ENCODE peak calls at places on chromosomes 7 and 10, in five cellular contexts. One of them, this sample, is unnamed.

GRCh38 chr7:88204525-88205103 is 15.2 kb downstream of the SRI start:
- DNase-seq in mesenchymal stem cell: no peak
- DNase-seq in upper lobe of right lung: no peak
- DNase-seq in fibroblast of lung: no peak
- DNase-seq in stimulated activated CD4-positive, alpha-beta T cell treated with anti-CD3 and anti-CD28 coated beads, Interleukin-2, amount 100 ng/mL, for 48 hours: no peak
- DNase-seq in this sample: no peak

GRCh38 chr7:93843260-93843659 is 47.3 kb downstream of the TFPI2 start:
- DNase-seq in fibroblast of lung: no peak
- DNase-seq in upper lobe of right lung: no peak
- DNase-seq in mesenchymal stem cell: no peak
- DNase-seq in stimulated activated CD4-positive, alpha-beta T cell treated with anti-CD3 and anti-CD28 coated beads, Interleukin-2, amount 100 ng/mL, for 48 hours: no peak
- DNase-seq in this sample: no peak

GRCh38 chr7:30238721-30239441 is 45.5 kb upstream of the ZNRF2 start:
- DNase-seq in upper lobe of right lung: peak
- DNase-seq in fibroblast of lung: peak
- DNase-seq in mesenchymal stem cell: peak
- DNase-seq in stimulated activated CD4-positive, alpha-beta T cell treated with anti-CD3 and anti-CD28 coated beads, Interleukin-2, amount 100 ng/mL, for 48 hours: peak
- DNase-seq in this sample: no peak

GRCh38 chr7:26444554-26444953 is 152.9 kb downstream of the SNX10 start:
- DNase-seq in mesenchymal stem cell: no peak
- DNase-seq in stimulated activated CD4-positive, alpha-beta T cell treated with anti-CD3 and anti-CD28 coated beads, Interleukin-2, amount 100 ng/mL, for 48 hours: no peak
- DNase-seq in upper lobe of right lung: no peak
- DNase-seq in fibroblast of lung: no peak
- DNase-seq in this sample: no peak

GRCh38 chr10:132834891-132835847 is 49.2 kb upstream of the NKX6-2 start:
- DNase-seq in stimulated activated CD4-positive, alpha-beta T cell treated with anti-CD3 and anti-CD28 coated beads, Interleukin-2, amount 100 ng/mL, for 48 hours: no peak
- DNase-seq in fibroblast of lung: no peak
- DNase-seq in upper lobe of right lung: no peak
- DNase-seq in mesenchymal stem cell: no peak
- DNase-seq in this sample: no peak

GRCh38 chr10:89206402-89207180 is 526 bp downstream of the CH25H start:
- DNase-seq in upper lobe of right lung: peak
- DNase-seq in fibroblast of lung: peak
- DNase-seq in stimulated activated CD4-positive, alpha-beta T cell treated with anti-CD3 and anti-CD28 coated beads, Interleukin-2, amount 100 ng/mL, for 48 hours: no peak
- DNase-seq in mesenchymal stem cell: no peak
- DNase-seq in this sample: peak

GRCh38 chr10:119025776-119026175 is 3.7 kb upstream of the NANOS1 start:
- DNase-seq in fibroblast of lung: no peak
- DNase-seq in stimulated activated CD4-positive, alpha-beta T cell treated with anti-CD3 and anti-CD28 coated beads, Interleukin-2, amount 100 ng/mL, for 48 hours: no peak
- DNase-seq in mesenchymal stem cell: no peak
- DNase-seq in upper lobe of right lung: no peak
- DNase-seq in this sample: no peak

GRCh38 chr7:131103997-131104396 is 223.7 kb upstream of the MKLN1 start:
- DNase-seq in upper lobe of right lung: no peak
- DNase-seq in mesenchymal stem cell: peak
- DNase-seq in stimulated activated CD4-positive, alpha-beta T cell treated with anti-CD3 and anti-CD28 coated beads, Interleukin-2, amount 100 ng/mL, for 48 hours: no peak
- DNase-seq in fibroblast of lung: peak
- DNase-seq in this sample: no peak

GRCh38 chr7:30869794-30870491 is 41.7 kb upstream of the AQP1 start:
- DNase-seq in stimulated activated CD4-positive, alpha-beta T cell treated with anti-CD3 and anti-CD28 coated beads, Interleukin-2, amount 100 ng/mL, for 48 hours: no peak
- DNase-seq in fibroblast of lung: no peak
- DNase-seq in upper lobe of right lung: no peak
- DNase-seq in mesenchymal stem cell: no peak
- DNase-seq in this sample: no peak

GRCh38 chr10:123045961-123046731 is 37.3 kb downstream of the ACADSB start:
- DNase-seq in upper lobe of right lung: no peak
- DNase-seq in fibroblast of lung: no peak
- DNase-seq in mesenchymal stem cell: no peak
- DNase-seq in stimulated activated CD4-positive, alpha-beta T cell treated with anti-CD3 and anti-CD28 coated beads, Interleukin-2, amount 100 ng/mL, for 48 hours: no peak
- DNase-seq in this sample: no peak

GRCh38 chr7:128791968-128792319 is at the start of gene CCDC136:
- DNase-seq in stimulated activated CD4-positive, alpha-beta T cell treated with anti-CD3 and anti-CD28 coated beads, Interleukin-2, amount 100 ng/mL, for 48 hours: no peak
- DNase-seq in fibroblast of lung: no peak
- DNase-seq in mesenchymal stem cell: peak
- DNase-seq in upper lobe of right lung: no peak
- DNase-seq in this sample: no peak

GRCh38 chr7:150941983-150942590 is 36.0 kb downstream of the KCNH2 start:
- DNase-seq in upper lobe of right lung: peak
- DNase-seq in stimulated activated CD4-positive, alpha-beta T cell treated with anti-CD3 and anti-CD28 coated beads, Interleukin-2, amount 100 ng/mL, for 48 hours: no peak
- DNase-seq in fibroblast of lung: no peak
- DNase-seq in mesenchymal stem cell: no peak
- DNase-seq in this sample: peak

GRCh38 chr10:16854623-16855022 is 37.4 kb upstream of the RSU1 start:
- DNase-seq in upper lobe of right lung: no peak
- DNase-seq in mesenchymal stem cell: peak
- DNase-seq in stimulated activated CD4-positive, alpha-beta T cell treated with anti-CD3 and anti-CD28 coated beads, Interleukin-2, amount 100 ng/mL, for 48 hours: no peak
- DNase-seq in fibroblast of lung: peak
- DNase-seq in this sample: no peak

GRCh38 chr7:33639552-33640197 is 265.7 kb upstream of the BMPER start:
- DNase-seq in fibroblast of lung: peak
- DNase-seq in stimulated activated CD4-positive, alpha-beta T cell treated with anti-CD3 and anti-CD28 coated beads, Interleukin-2, amount 100 ng/mL, for 48 hours: no peak
- DNase-seq in upper lobe of right lung: no peak
- DNase-seq in mesenchymal stem cell: no peak
- DNase-seq in this sample: no peak

GRCh38 chr7:155456772-155457543 is 971 bp upstream of the EN2 start:
- DNase-seq in stimulated activated CD4-positive, alpha-beta T cell treated with anti-CD3 and anti-CD28 coated beads, Interleukin-2, amount 100 ng/mL, for 48 hours: no peak
- DNase-seq in mesenchymal stem cell: peak
- DNase-seq in upper lobe of right lung: peak
- DNase-seq in fibroblast of lung: peak
- DNase-seq in this sample: peak

GRCh38 chr10:97376413-97376812 is 24.7 kb downstream of the RRP12 start:
- DNase-seq in upper lobe of right lung: no peak
- DNase-seq in mesenchymal stem cell: peak
- DNase-seq in stimulated activated CD4-positive, alpha-beta T cell treated with anti-CD3 and anti-CD28 coated beads, Interleukin-2, amount 100 ng/mL, for 48 hours: no peak
- DNase-seq in fibroblast of lung: no peak
- DNase-seq in this sample: no peak

GRCh38 chr10:21368728-21369425 is 156.6 kb downstream of the SKIDA1 start:
- DNase-seq in fibroblast of lung: no peak
- DNase-seq in upper lobe of right lung: no peak
- DNase-seq in stimulated activated CD4-positive, alpha-beta T cell treated with anti-CD3 and anti-CD28 coated beads, Interleukin-2, amount 100 ng/mL, for 48 hours: no peak
- DNase-seq in mesenchymal stem cell: peak
- DNase-seq in this sample: no peak

GRCh38 chr7:147145194-147145593 is 1028.6 kb downstream of the CNTNAP2 start:
- DNase-seq in mesenchymal stem cell: no peak
- DNase-seq in fibroblast of lung: no peak
- DNase-seq in stimulated activated CD4-positive, alpha-beta T cell treated with anti-CD3 and anti-CD28 coated beads, Interleukin-2, amount 100 ng/mL, for 48 hours: no peak
- DNase-seq in upper lobe of right lung: no peak
- DNase-seq in this sample: no peak

GRCh38 chr7:114481995-114482394 is 67.4 kb downstream of the FOXP2 start:
- DNase-seq in stimulated activated CD4-positive, alpha-beta T cell treated with anti-CD3 and anti-CD28 coated beads, Interleukin-2, amount 100 ng/mL, for 48 hours: no peak
- DNase-seq in upper lobe of right lung: no peak
- DNase-seq in fibroblast of lung: peak
- DNase-seq in mesenchymal stem cell: peak
- DNase-seq in this sample: no peak

GRCh38 chr10:12975266-12975665 is 26.2 kb downstream of the CCDC3 start:
- DNase-seq in fibroblast of lung: no peak
- DNase-seq in upper lobe of right lung: no peak
- DNase-seq in mesenchymal stem cell: no peak
- DNase-seq in stimulated activated CD4-positive, alpha-beta T cell treated with anti-CD3 and anti-CD28 coated beads, Interleukin-2, amount 100 ng/mL, for 48 hours: no peak
- DNase-seq in this sample: no peak

GRCh38 chr7:54823776-54824175 is 64.8 kb upstream of the SEC61G start:
- DNase-seq in mesenchymal stem cell: no peak
- DNase-seq in fibroblast of lung: no peak
- DNase-seq in upper lobe of right lung: no peak
- DNase-seq in stimulated activated CD4-positive, alpha-beta T cell treated with anti-CD3 and anti-CD28 coated beads, Interleukin-2, amount 100 ng/mL, for 48 hours: no peak
- DNase-seq in this sample: no peak

GRCh38 chr10:117373848-117374505 is 1.3 kb downstream of the PDZD8 start:
- DNase-seq in upper lobe of right lung: peak
- DNase-seq in stimulated activated CD4-positive, alpha-beta T cell treated with anti-CD3 and anti-CD28 coated beads, Interleukin-2, amount 100 ng/mL, for 48 hours: peak
- DNase-seq in fibroblast of lung: peak
- DNase-seq in mesenchymal stem cell: peak
- DNase-seq in this sample: peak

GRCh38 chr10:103839867-103840746 is 15.3 kb downstream of the SH3PXD2A start:
- DNase-seq in mesenchymal stem cell: peak
- DNase-seq in stimulated activated CD4-positive, alpha-beta T cell treated with anti-CD3 and anti-CD28 coated beads, Interleukin-2, amount 100 ng/mL, for 48 hours: no peak
- DNase-seq in upper lobe of right lung: peak
- DNase-seq in fibroblast of lung: no peak
- DNase-seq in this sample: no peak

GRCh38 chr10:110534571-110534970 is 32.9 kb upstream of the SMC3 start:
- DNase-seq in stimulated activated CD4-positive, alpha-beta T cell treated with anti-CD3 and anti-CD28 coated beads, Interleukin-2, amount 100 ng/mL, for 48 hours: no peak
- DNase-seq in fibroblast of lung: no peak
- DNase-seq in upper lobe of right lung: no peak
- DNase-seq in mesenchymal stem cell: no peak
- DNase-seq in this sample: no peak

GRCh38 chr7:50640256-50640655 is 75.1 kb upstream of the DDC start:
- DNase-seq in upper lobe of right lung: no peak
- DNase-seq in mesenchymal stem cell: no peak
- DNase-seq in stimulated activated CD4-positive, alpha-beta T cell treated with anti-CD3 and anti-CD28 coated beads, Interleukin-2, amount 100 ng/mL, for 48 hours: no peak
- DNase-seq in fibroblast of lung: no peak
- DNase-seq in this sample: no peak

GRCh38 chr7:120988591-120989299 is at the start of gene CPED1:
- DNase-seq in stimulated activated CD4-positive, alpha-beta T cell treated with anti-CD3 and anti-CD28 coated beads, Interleukin-2, amount 100 ng/mL, for 48 hours: no peak
- DNase-seq in fibroblast of lung: peak
- DNase-seq in mesenchymal stem cell: peak
- DNase-seq in upper lobe of right lung: peak
- DNase-seq in this sample: peak

GRCh38 chr7:12957487-12957886 is 270.1 kb downstream of the ARL4A start:
- DNase-seq in stimulated activated CD4-positive, alpha-beta T cell treated with anti-CD3 and anti-CD28 coated beads, Interleukin-2, amount 100 ng/mL, for 48 hours: no peak
- DNase-seq in mesenchymal stem cell: no peak
- DNase-seq in upper lobe of right lung: no peak
- DNase-seq in fibroblast of lung: no peak
- DNase-seq in this sample: no peak

GRCh38 chr10:50400694-50401093 is 149.4 kb upstream of the ASAH2 start:
- DNase-seq in mesenchymal stem cell: peak
- DNase-seq in stimulated activated CD4-positive, alpha-beta T cell treated with anti-CD3 and anti-CD28 coated beads, Interleukin-2, amount 100 ng/mL, for 48 hours: no peak
- DNase-seq in upper lobe of right lung: no peak
- DNase-seq in fibroblast of lung: no peak
- DNase-seq in this sample: no peak

GRCh38 chr7:44222074-44222473 is 21.3 kb downstream of the YKT6 start:
- DNase-seq in fibroblast of lung: no peak
- DNase-seq in stimulated activated CD4-positive, alpha-beta T cell treated with anti-CD3 and anti-CD28 coated beads, Interleukin-2, amount 100 ng/mL, for 48 hours: no peak
- DNase-seq in mesenchymal stem cell: no peak
- DNase-seq in upper lobe of right lung: peak
- DNase-seq in this sample: no peak

GRCh38 chr10:118035358-118036031 is 11.2 kb downstream of the RAB11FIP2 start:
- DNase-seq in fibroblast of lung: peak
- DNase-seq in mesenchymal stem cell: no peak
- DNase-seq in stimulated activated CD4-positive, alpha-beta T cell treated with anti-CD3 and anti-CD28 coated beads, Interleukin-2, amount 100 ng/mL, for 48 hours: no peak
- DNase-seq in upper lobe of right lung: no peak
- DNase-seq in this sample: no peak

GRCh38 chr7:157645539-157645938 is 308.7 kb downstream of the DNAJB6 start:
- DNase-seq in upper lobe of right lung: no peak
- DNase-seq in mesenchymal stem cell: no peak
- DNase-seq in stimulated activated CD4-positive, alpha-beta T cell treated with anti-CD3 and anti-CD28 coated beads, Interleukin-2, amount 100 ng/mL, for 48 hours: no peak
- DNase-seq in fibroblast of lung: no peak
- DNase-seq in this sample: no peak

GRCh38 chr10:131203456-131204357 is 107.8 kb downstream of the TCERG1L start:
- DNase-seq in upper lobe of right lung: no peak
- DNase-seq in mesenchymal stem cell: no peak
- DNase-seq in stimulated activated CD4-positive, alpha-beta T cell treated with anti-CD3 and anti-CD28 coated beads, Interleukin-2, amount 100 ng/mL, for 48 hours: no peak
- DNase-seq in fibroblast of lung: no peak
- DNase-seq in this sample: peak

GRCh38 chr7:82897500-82897899 is 265.2 kb downstream of the PCLO start:
- DNase-seq in fibroblast of lung: no peak
- DNase-seq in upper lobe of right lung: no peak
- DNase-seq in mesenchymal stem cell: no peak
- DNase-seq in stimulated activated CD4-positive, alpha-beta T cell treated with anti-CD3 and anti-CD28 coated beads, Interleukin-2, amount 100 ng/mL, for 48 hours: no peak
- DNase-seq in this sample: no peak

GRCh38 chr7:138656952-138657351 is 44.2 kb downstream of the SVOPL start:
- DNase-seq in stimulated activated CD4-positive, alpha-beta T cell treated with anti-CD3 and anti-CD28 coated beads, Interleukin-2, amount 100 ng/mL, for 48 hours: no peak
- DNase-seq in fibroblast of lung: no peak
- DNase-seq in upper lobe of right lung: no peak
- DNase-seq in mesenchymal stem cell: no peak
- DNase-seq in this sample: no peak

GRCh38 chr10:43803816-43804215 is 155.1 kb upstream of the ZNF32 start:
- DNase-seq in upper lobe of right lung: no peak
- DNase-seq in fibroblast of lung: no peak
- DNase-seq in stimulated activated CD4-positive, alpha-beta T cell treated with anti-CD3 and anti-CD28 coated beads, Interleukin-2, amount 100 ng/mL, for 48 hours: no peak
- DNase-seq in mesenchymal stem cell: no peak
- DNase-seq in this sample: no peak

GRCh38 chr7:149310113-149310836 is 48.3 kb downstream of the ZNF783 start:
- DNase-seq in upper lobe of right lung: no peak
- DNase-seq in fibroblast of lung: peak
- DNase-seq in stimulated activated CD4-positive, alpha-beta T cell treated with anti-CD3 and anti-CD28 coated beads, Interleukin-2, amount 100 ng/mL, for 48 hours: no peak
- DNase-seq in mesenchymal stem cell: peak
- DNase-seq in this sample: no peak

GRCh38 chr7:94395141-94396041 is 696 bp downstream of the COL1A2 start:
- DNase-seq in mesenchymal stem cell: peak
- DNase-seq in fibroblast of lung: peak
- DNase-seq in upper lobe of right lung: no peak
- DNase-seq in stimulated activated CD4-positive, alpha-beta T cell treated with anti-CD3 and anti-CD28 coated beads, Interleukin-2, amount 100 ng/mL, for 48 hours: no peak
- DNase-seq in this sample: no peak

GRCh38 chr10:105502076-105502475 is 861.0 kb downstream of the SORCS3 start:
- DNase-seq in mesenchymal stem cell: no peak
- DNase-seq in stimulated activated CD4-positive, alpha-beta T cell treated with anti-CD3 and anti-CD28 coated beads, Interleukin-2, amount 100 ng/mL, for 48 hours: no peak
- DNase-seq in fibroblast of lung: no peak
- DNase-seq in upper lobe of right lung: no peak
- DNase-seq in this sample: no peak

GRCh38 chr10:102413806-102414561 is 4.6 kb downstream of the PSD start:
- DNase-seq in upper lobe of right lung: peak
- DNase-seq in mesenchymal stem cell: no peak
- DNase-seq in stimulated activated CD4-positive, alpha-beta T cell treated with anti-CD3 and anti-CD28 coated beads, Interleukin-2, amount 100 ng/mL, for 48 hours: no peak
- DNase-seq in fibroblast of lung: no peak
- DNase-seq in this sample: no peak

This sample was measured in activated effector memory CD4-positive, alpha-beta T cell treated with anti-CD3 and anti-CD28 coated beads, Interleukin-2, amount 50 U/mL, for 16 hours.